ENCODE peak calls at places on chromosomes 1 and 21, in six cellular contexts. O is IMR-90, I is neuronal stem cell, E is mesendoderm, B is H9, J is H1. Q is an unnamed sample.
A peak's percentile ranks its signal among the peaks of the same experiment; 100 is the strongest.

GRCh38 chr1:116321766-116322175 is 51.3 kb upstream of the ATP1A1 start:
- DNase-seq in O (no peak), I (no peak), E (no peak), B (no peak), J (no peak), Q (no peak)

GRCh38 chr1:167460836-167461235 is 57.5 kb downstream of the CD247 start:
- DNase-seq in O (no peak), I (no peak), E (no peak), B (no peak), J (no peak), Q (no peak)

GRCh38 chr21:45794040-45794439 is 150.5 kb downstream of the PCBP3 start:
- DNase-seq in O (no peak), I (no peak), E (no peak), B (no peak), J (no peak), Q (no peak)

GRCh38 chr1:162075862-162076261 is 6.4 kb downstream of the NOS1AP start:
- DNase-seq in O (no peak), I (no peak), E (no peak), B (no peak), J (no peak), Q (no peak)

GRCh38 chr1:198443374-198444233 is 96.9 kb downstream of the ATP6V1G3 start:
- DNase-seq in O (peak; percentile 98), I (no peak), E (peak; percentile 57), B (no peak), J (no peak), Q (peak; percentile 59)

GRCh38 chr1:215192306-215192705 is 109.8 kb downstream of the KCNK2 start:
- DNase-seq in O (peak; percentile 84), I (no peak), E (no peak), B (no peak), J (no peak), Q (peak; percentile 64)

GRCh38 chr1:159889202-159889601 is 10.8 kb downstream of the CFAP45 start:
- DNase-seq in O (no peak), I (no peak), E (no peak), B (no peak), J (no peak), Q (no peak)

GRCh38 chr1:114235956-114236355 is 82.3 kb upstream of the SYT6 start:
- DNase-seq in O (no peak), I (no peak), E (no peak), B (no peak), J (no peak), Q (no peak)

GRCh38 chr1:59183918-59184317 is 113.0 kb upstream of the FGGY start:
- DNase-seq in O (peak; percentile 28), I (no peak), E (no peak), B (no peak), J (no peak), Q (no peak)

GRCh38 chr1:12552111-12552888 is 65.7 kb downstream of the DHRS3 start:
- DNase-seq in O (no peak), I (no peak), E (no peak), B (no peak), J (no peak), Q (no peak)

GRCh38 chr1:221663321-221663720 is 78.6 kb downstream of the DUSP10 start:
- DNase-seq in O (peak; percentile 58), I (no peak), E (no peak), B (no peak), J (no peak), Q (peak; percentile 18)

GRCh38 chr1:183632087-183632486 is 3.5 kb downstream of the ARPC5 start:
- DNase-seq in O (peak; percentile 79), I (no peak), E (no peak), B (no peak), J (no peak), Q (peak; percentile 51)

GRCh38 chr21:17610862-17611261 is 1.8 kb downstream of the BTG3 start:
- DNase-seq in O (peak; percentile 11), I (no peak), E (no peak), B (no peak), J (no peak), Q (no peak)

GRCh38 chr21:32073593-32073992 is 200.8 kb downstream of the HUNK start:
- DNase-seq in O (no peak), I (no peak), E (no peak), B (no peak), J (no peak), Q (no peak)

GRCh38 chr1:246930830-246931548 is 759 bp downstream of the AHCTF1 start:
- DNase-seq in O (peak; percentile 58), I (peak; percentile 30), E (peak; percentile 69), B (peak; percentile 41), J (peak; percentile 67), Q (peak; percentile 76)

GRCh38 chr1:206723500-206724472 is 39.1 kb downstream of the MAPKAPK2 start:
- DNase-seq in O (peak; percentile 86), I (no peak), E (peak; percentile 81), B (no peak), J (no peak), Q (no peak)

GRCh38 chr1:208237241-208237640 is 6.9 kb downstream of the PLXNA2 start:
- DNase-seq in O (no peak), I (no peak), E (no peak), B (no peak), J (no peak), Q (no peak)

GRCh38 chr1:117010310-117010969 is 8.9 kb downstream of the CD101 start:
- DNase-seq in O (no peak), I (no peak), E (no peak), B (no peak), J (no peak), Q (peak; percentile 71)

GRCh38 chr1:206445116-206445515 is 25.2 kb upstream of the IKBKE start:
- DNase-seq in O (peak; percentile 71), I (no peak), E (no peak), B (no peak), J (no peak), Q (no peak)

GRCh38 chr1:22537441-22538139 is 25.7 kb upstream of the EPHA8 start:
- DNase-seq in O (no peak), I (no peak), E (no peak), B (no peak), J (no peak), Q (no peak)

GRCh38 chr1:183433703-183434102 is 15.5 kb upstream of the NMNAT2 start:
- DNase-seq in O (no peak), I (no peak), E (peak; percentile 16), B (no peak), J (no peak), Q (no peak)

GRCh38 chr21:41605178-41605933 is 97.4 kb upstream of the TMPRSS2 start:
- DNase-seq in O (no peak), I (no peak), E (no peak), B (no peak), J (no peak), Q (no peak)

GRCh38 chr1:15945832-15946448 is 30.0 kb downstream of the ZBTB17 start:
- DNase-seq in O (no peak), I (no peak), E (no peak), B (no peak), J (no peak), Q (no peak)

GRCh38 chr1:155960081-155960745 is 18.1 kb downstream of the ARHGEF2 start:
- DNase-seq in O (no peak), I (no peak), E (no peak), B (no peak), J (no peak), Q (no peak)

GRCh38 chr1:12776801-12777557 is 3.4 kb downstream of the PRAMEF12 start:
- DNase-seq in O (no peak), I (no peak), E (no peak), B (no peak), J (no peak), Q (no peak)

GRCh38 chr1:172845371-172845770 is 186.5 kb downstream of the FASLG start:
- DNase-seq in O (peak; percentile 20), I (no peak), E (no peak), B (no peak), J (no peak), Q (peak; percentile 46)

GRCh38 chr1:32201011-32201855 is 838 bp downstream of the CCDC28B start:
- DNase-seq in O (peak; percentile 67), I (no peak), E (peak; percentile 79), B (peak; percentile 78), J (peak; percentile 72), Q (peak; percentile 83)

GRCh38 chr1:112704908-112705627 is 1.9 kb downstream of the RHOC start:
- DNase-seq in O (peak; percentile 96), I (peak; percentile 83), E (peak; percentile 100), B (peak; percentile 97), J (peak; percentile 82), Q (peak; percentile 98)

GRCh38 chr1:87150143-87150542 is 178.5 kb upstream of the LMO4 start:
- DNase-seq in O (no peak), I (no peak), E (no peak), B (no peak), J (no peak), Q (no peak)

GRCh38 chr1:87148670-87149069 is 180.0 kb upstream of the LMO4 start:
- DNase-seq in O (no peak), I (no peak), E (no peak), B (no peak), J (no peak), Q (no peak)

GRCh38 chr1:87149166-87150065 is 179.3 kb upstream of the LMO4 start:
- DNase-seq in O (peak; percentile 72), I (no peak), E (peak; percentile 30), B (peak; percentile 40), J (no peak), Q (peak; percentile 45)

GRCh38 chr1:87154351-87154750 is 174.3 kb upstream of the LMO4 start:
- DNase-seq in O (no peak), I (no peak), E (no peak), B (no peak), J (no peak), Q (no peak)

GRCh38 chr1:87151500-87152421 is 176.9 kb upstream of the LMO4 start:
- DNase-seq in O (peak; percentile 58), I (peak; percentile 60), E (peak; percentile 85), B (peak; percentile 85), J (peak; percentile 82), Q (peak; percentile 57)
- H2BK15ac ChIP-seq in O (no peak overlapping the region), I (no peak overlapping the region), E (no peak overlapping the region), B (no peak overlapping the region), J (no peak overlapping the region), Q (peak overlapping the region; percentile 4)

GRCh38 chr1:5744342-5744741 is 247.9 kb downstream of the NPHP4 start:
- DNase-seq in O (no peak), I (no peak), E (no peak), B (peak; percentile 14), J (peak; percentile 29), Q (no peak)
- H2BK15ac ChIP-seq in O (no peak overlapping the region), I (no peak overlapping the region), E (no peak overlapping the region), B (no peak overlapping the region), J (peak overlapping the region; percentile 20), Q (no peak overlapping the region)

DNA sequence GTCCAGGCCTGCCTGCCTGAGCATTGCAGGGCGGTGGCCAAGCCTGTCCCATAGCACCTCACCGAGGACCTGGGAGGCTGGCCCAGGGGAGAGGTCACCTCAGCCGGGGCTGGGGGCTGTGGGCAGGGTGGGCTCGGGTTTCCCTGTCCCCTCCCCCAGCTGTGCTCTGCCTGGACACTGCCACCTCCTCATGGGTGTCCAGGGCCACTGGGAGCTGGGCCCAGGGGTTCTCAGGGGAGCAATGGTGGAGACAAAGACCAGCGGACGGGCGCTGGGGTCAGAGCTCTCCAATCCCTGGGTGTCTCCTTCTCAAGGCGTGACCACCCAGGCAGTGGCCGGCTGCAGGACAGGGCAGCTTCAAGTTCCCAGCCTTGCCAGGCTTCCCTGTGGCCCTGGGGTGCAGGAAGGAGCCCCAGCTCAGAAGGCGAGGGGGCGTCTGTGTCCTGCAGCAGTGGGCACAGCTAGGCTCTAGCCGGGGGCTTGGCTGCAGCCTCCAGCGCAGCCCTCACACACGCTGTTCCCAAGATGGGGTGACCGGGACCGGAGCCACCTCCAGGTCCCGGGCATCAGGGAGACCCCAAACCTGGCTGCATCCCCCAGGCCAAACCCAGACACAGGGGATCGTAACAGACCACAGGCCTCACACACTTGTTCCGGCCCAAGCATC is 29.0 kb downstream of the TP73 start:
- DNase-seq in O (no peak), I (no peak), E (no peak), B (no peak), J (no peak), Q (no peak)
- H2BK15ac ChIP-seq in O (no peak overlapping the region), I (peak overlapping the region; percentile 96), E (no peak overlapping the region), B (no peak overlapping the region), J (no peak overlapping the region), Q (no peak overlapping the region)

GRCh38 chr1:163664706-163665321 is 343.1 kb downstream of the NUF2 start:
- DNase-seq in O (no peak), I (no peak), E (no peak), B (no peak), J (no peak), Q (no peak)
- H2BK15ac ChIP-seq in O (no peak overlapping the region), I (no peak overlapping the region), E (no peak overlapping the region), B (no peak overlapping the region), J (no peak overlapping the region), Q (no peak overlapping the region)

Q was measured in mesenchymal stem cell.